ENCODE peak calls at places on chromosome 18, in four cellular contexts. A, C, Z and T are unnamed samples.

GRCh38 chr18:58866261-58867232 is 1.9 kb downstream of the ZNF532 start:
- DNase-seq in C (no peak), Z (no peak), A (no peak), T (no peak)

GRCh38 chr18:13026583-13027270 is 35.6 kb downstream of the CEP192 start:
- DNase-seq in C (no peak), Z (no peak), A (no peak), T (no peak)

GRCh38 chr18:23238651-23239349 is 103.5 kb downstream of the CABLES1 start:
- DNase-seq in Z (no peak), C (no peak), A (no peak), T (no peak)

GRCh38 chr18:51234117-51235010 is 36.9 kb upstream of the MEX3C start:
- DNase-seq in A (no peak), Z (no peak), C (no peak), T (no peak)

GRCh38 chr18:12009581-12010140 is 28.4 kb downstream of the IMPA2 start:
- DNase-seq in Z (no peak), C (no peak), A (peak; percentile 67), T (no peak)

GRCh38 chr18:21979759-21980158 is 189.6 kb upstream of the GATA6 start:
- DNase-seq in C (no peak), A (no peak), Z (no peak), T (no peak)

GRCh38 chr18:811192-812122 is 585 bp downstream of the YES1 start:
- DNase-seq in A (peak; percentile 24), C (no peak), Z (no peak), T (peak; percentile 44)

GRCh38 chr18:3261393-3262233 is at the start of gene MYL12B:
- DNase-seq in C (peak; percentile 68), A (peak; percentile 87), Z (no peak), T (peak; percentile 31)